ENCODE peak calls at places on chromosomes 4 and X, in six cellular contexts. D, W, F, M, S and X are unnamed samples.

GRCh38 chr4:175633310-175633709 is 178.8 kb downstream of the GPM6A start:
- DNase-seq in M (no peak), F (no peak), D (no peak), W (no peak), S (no peak), X (no peak)

GRCh38 chr4:36841583-36842326 is 402.8 kb upstream of the NWD2 start:
- DNase-seq in S (no peak), D (no peak), W (no peak), M (no peak), F (peak), X (no peak)

GRCh38 chr4:24001945-24002640 is 112.2 kb upstream of the PPARGC1A start:
- DNase-seq in D (no peak), S (no peak), M (no peak), W (no peak), F (no peak), X (no peak)

GRCh38 chr4:38386654-38387188 is 277.3 kb upstream of the KLF3 start:
- DNase-seq in F (no peak), W (no peak), D (no peak), S (no peak), M (peak), X (no peak)

GRCh38 chr4:105042451-105042850 is 104.2 kb upstream of the TET2 start:
- DNase-seq in M (no peak), D (no peak), W (no peak), F (no peak), S (no peak), X (no peak)

GRCh38 chr4:879730-880079 is 52.4 kb downstream of the GAK start:
- DNase-seq in D (no peak), M (no peak), F (no peak), W (no peak), S (no peak), X (no peak)

GRCh38 chrX:154374361-154375155 is at the start of gene FLNA:
- DNase-seq in S (no peak), M (no peak), D (peak), F (no peak), W (no peak), X (no peak)

GRCh38 chrX:13223868-13224555 is 95.8 kb downstream of the ATXN3L start:
- DNase-seq in M (no peak), S (peak), F (peak), D (no peak), W (no peak), X (no peak)

GRCh38 chr4:17597517-17597916 is 16.9 kb upstream of the MED28 start:
- DNase-seq in W (no peak), S (peak), M (no peak), F (peak), D (no peak), X (no peak)

GRCh38 chr4:151197258-151197657 is 79.7 kb upstream of the PRSS48 start:
- DNase-seq in D (no peak), W (peak), M (no peak), F (no peak), S (no peak), X (peak)

GRCh38 chr4:87908341-87908740 is 67.2 kb upstream of the SPP1 start:
- DNase-seq in F (no peak), D (no peak), M (no peak), W (no peak), S (no peak), X (no peak)

GRCh38 chrX:68808686-68809357 is 20.0 kb upstream of the EFNB1 start:
- DNase-seq in D (no peak), W (no peak), S (no peak), M (no peak), F (peak), X (no peak)

GRCh38 chr4:87739494-87739893 is 59.9 kb upstream of the IBSP start:
- DNase-seq in W (no peak), F (no peak), S (no peak), M (no peak), D (no peak), X (no peak)

GRCh38 chr4:155571184-155571944 is 95.3 kb upstream of the GUCY1A1 start:
- DNase-seq in D (no peak), M (no peak), F (no peak), W (no peak), S (no peak), X (no peak)

GRCh38 chr4:184100297-184100885 is 117.3 kb downstream of the ENPP6 start:
- DNase-seq in M (no peak), F (peak), W (no peak), D (no peak), S (peak), X (no peak)

GRCh38 chrX:19774905-19775304 is 112.5 kb downstream of the SH3KBP1 start:
- DNase-seq in S (no peak), F (no peak), W (no peak), D (no peak), M (no peak), X (no peak)
- H3K27ac ChIP-seq in S (no peak), F (no peak), W (no peak), D (no peak), M (peak), X (peak)

GRCh38 chrX:10619311-10620015 is 922 bp downstream of the MID1 start:
- DNase-seq in F (no peak), M (no peak), W (no peak), S (no peak), D (no peak), X (no peak)

GRCh38 chrX:10617964-10618342 is 2.4 kb downstream of the MID1 start:
- DNase-seq in D (no peak), M (no peak), F (peak), S (peak), W (no peak), X (no peak)

GRCh38 chrX:10622197-10622596 is 1.8 kb upstream of the MID1 start:
- DNase-seq in S (peak), W (no peak), D (no peak), M (no peak), F (no peak), X (no peak)

GRCh38 chrX:10618911-10619310 is 1.5 kb downstream of the MID1 start:
- DNase-seq in M (no peak), W (no peak), S (no peak), D (no peak), F (no peak), X (no peak)

DNA sequence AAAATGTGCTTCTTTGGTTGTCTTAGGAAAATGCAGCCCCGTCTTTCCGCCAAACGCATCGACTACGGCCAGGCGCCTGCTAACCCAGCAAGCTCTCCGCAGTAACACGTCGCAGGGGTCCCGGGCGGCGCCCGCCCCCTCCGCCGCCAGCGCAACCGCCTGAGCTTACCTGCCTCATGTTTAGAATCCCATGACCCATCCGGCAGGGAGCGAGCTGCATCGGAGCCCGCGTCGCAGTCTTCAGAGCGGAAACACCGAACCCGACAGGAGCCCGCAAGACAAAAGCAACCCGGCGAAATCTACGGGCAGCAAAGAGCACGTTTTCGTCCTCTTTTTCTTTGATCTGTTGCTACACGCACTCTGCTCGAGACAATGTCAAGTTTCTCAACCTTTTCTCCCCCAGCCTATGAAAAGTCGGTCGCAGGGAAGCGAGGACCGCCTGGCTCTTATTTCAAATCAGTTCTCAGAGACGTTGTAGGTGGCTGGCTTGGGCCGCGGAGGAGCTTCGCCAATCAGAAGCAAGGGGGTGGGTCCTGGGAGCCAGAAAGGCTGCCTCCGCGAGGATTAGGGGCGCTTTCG is at the start of gene MID1:
- DNase-seq in D (peak), W (peak), M (peak), F (peak), S (peak), X (peak)
- TF ChIP-seq POLR2A in D (peak), W (no peak), M (peak), F (peak), S (peak), X (no peak)

GRCh38 chr4:71784569-71785197 is 804 bp upstream of the GC start:
- DNase-seq in S (no peak), W (no peak), F (no peak), D (no peak), M (no peak), X (no peak)
- H3K4me3 ChIP-seq in S (no peak), W (no peak), F (no peak), D (no peak), M (no peak), X (no peak)

GRCh38 chr4:98558770-98559169 is 99.6 kb downstream of the TSPAN5 start:
- DNase-seq in W (no peak), S (no peak), D (no peak), M (no peak), F (no peak), X (no peak)
- H3K27ac ChIP-seq in W (no peak), S (no peak), D (no peak), M (no peak), F (no peak), X (no peak)

GRCh38 chr4:2341911-2342652 is 76.4 kb downstream of the ZFYVE28 start:
- DNase-seq in F (no peak), M (peak), W (peak), S (no peak), D (peak), X (no peak)
- TF ChIP-seq POLR2A in F (no peak), M (no peak), W (no peak), S (no peak), D (no peak), X (no peak)

DNA sequence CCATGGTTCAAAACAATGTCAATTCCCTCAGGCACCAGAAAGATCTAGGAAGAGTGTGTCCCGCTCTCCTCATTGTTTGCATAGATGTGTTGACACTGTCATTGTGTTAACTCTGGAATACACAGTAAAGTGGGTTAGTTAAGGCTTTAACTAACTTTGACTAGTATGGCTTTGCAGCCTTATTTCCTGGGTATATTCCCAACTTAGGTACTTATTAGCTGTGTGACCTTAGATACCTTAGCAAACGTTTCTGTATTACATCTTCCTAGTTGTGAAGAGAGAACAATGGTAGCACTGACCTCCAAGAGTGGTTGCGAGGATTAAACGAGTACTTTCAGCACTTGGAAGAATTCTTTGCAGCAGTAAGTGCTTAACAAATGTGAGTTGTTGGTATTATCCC is 97.6 kb upstream of the PGRMC2 start:
- DNase-seq in M (no peak), W (no peak), F (no peak), S (no peak), D (no peak), X (no peak)
- H3K4me3 ChIP-seq in M (no peak), W (no peak), F (no peak), S (no peak), D (no peak), X (no peak)

GRCh38 chr4:169201144-169202124 is 69.3 kb downstream of the SH3RF1 start:
- DNase-seq in M (no peak), D (no peak), F (no peak), S (no peak), W (no peak), X (no peak)
- H3K27ac ChIP-seq in M (peak), D (peak), F (peak), S (no peak), W (peak), X (no peak)

DNA sequence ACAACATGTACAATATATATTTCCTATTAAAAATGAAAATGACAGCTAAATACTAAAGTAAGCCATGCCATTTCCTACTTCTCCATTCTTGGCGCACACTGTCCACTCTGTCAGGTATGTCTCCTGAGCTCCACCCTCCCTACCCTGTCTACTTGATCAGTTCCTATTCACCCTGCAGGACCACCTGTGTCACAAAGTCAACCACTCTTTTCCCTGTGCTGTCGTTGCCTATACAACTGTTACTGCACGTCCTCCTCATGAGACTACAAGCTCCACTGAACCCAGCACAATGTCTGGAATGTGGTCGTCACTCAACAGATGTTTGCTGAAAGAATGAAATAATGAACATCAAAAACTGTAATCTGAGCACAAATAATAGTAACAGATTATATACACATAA is 54.9 kb downstream of the SLC9A7 start:
- DNase-seq in W (no peak), M (no peak), S (no peak), F (no peak), D (no peak), X (no peak)
- TF ChIP-seq POLR2A in W (no peak), M (no peak), S (no peak), F (no peak), D (no peak), X (no peak)